ENCODE peak calls at places on chromosomes 6 and 20, in ten cellular contexts. One of them, this sample, is unnamed. For H3K9me3, the result is how much of the 10 kb centered on the place peaks cover.

GRCh38 chr6:45651301-45651700 is 273.6 kb upstream of the SUPT3H start:
- DNase-seq in HepG2: no peak
- DNase-seq in IMR-90: no peak
- DNase-seq in HCT116: no peak
- DNase-seq in K562: no peak
- DNase-seq in heart left ventricle: no peak
- DNase-seq in body of pancreas: no peak
- DNase-seq in ovary: no peak
- DNase-seq in A549: no peak
- DNase-seq in transverse colon: no peak
- DNase-seq in this sample: no peak

GRCh38 chr6:36368921-36369880 is 18.3 kb downstream of the ETV7 start:
- DNase-seq in HepG2: no peak
- DNase-seq in IMR-90: peak
- DNase-seq in HCT116: no peak
- DNase-seq in K562: no peak
- DNase-seq in heart left ventricle: no peak
- DNase-seq in body of pancreas: no peak
- DNase-seq in ovary: peak
- DNase-seq in A549: no peak
- DNase-seq in transverse colon: no peak
- DNase-seq in this sample: no peak

GRCh38 chr20:5001174-5002076 is at the start of gene SLC23A2:
- DNase-seq in HepG2: no peak
- DNase-seq in IMR-90: no peak
- DNase-seq in HCT116: no peak
- DNase-seq in K562: peak
- DNase-seq in heart left ventricle: peak
- DNase-seq in body of pancreas: peak
- DNase-seq in ovary: peak
- DNase-seq in A549: peak
- DNase-seq in transverse colon: peak
- DNase-seq in this sample: no peak

GRCh38 chr6:16721977-16722376 is 39.3 kb downstream of the ATXN1 start:
- DNase-seq in HepG2: no peak
- DNase-seq in IMR-90: no peak
- DNase-seq in HCT116: no peak
- DNase-seq in K562: no peak
- DNase-seq in heart left ventricle: no peak
- DNase-seq in body of pancreas: no peak
- DNase-seq in ovary: no peak
- DNase-seq in A549: no peak
- DNase-seq in transverse colon: no peak
- DNase-seq in this sample: no peak

GRCh38 chr6:152185158-152185574 is 377.7 kb downstream of the ESR1 start:
- DNase-seq in HepG2: no peak
- DNase-seq in IMR-90: no peak
- DNase-seq in HCT116: no peak
- DNase-seq in K562: no peak
- DNase-seq in heart left ventricle: no peak
- DNase-seq in body of pancreas: no peak
- DNase-seq in ovary: no peak
- DNase-seq in A549: no peak
- DNase-seq in transverse colon: no peak
- DNase-seq in this sample: no peak

GRCh38 chr6:1470040-1470439 is 80.7 kb downstream of the FOXF2 start:
- DNase-seq in HepG2: no peak
- DNase-seq in IMR-90: no peak
- DNase-seq in HCT116: no peak
- DNase-seq in K562: no peak
- DNase-seq in heart left ventricle: no peak
- DNase-seq in body of pancreas: no peak
- DNase-seq in ovary: no peak
- DNase-seq in A549: no peak
- DNase-seq in transverse colon: no peak
- DNase-seq in this sample: no peak

GRCh38 chr6:167956491-167956890 is 41.0 kb upstream of the KIF25 start:
- DNase-seq in HepG2: no peak
- DNase-seq in IMR-90: no peak
- DNase-seq in HCT116: no peak
- DNase-seq in K562: no peak
- DNase-seq in heart left ventricle: no peak
- DNase-seq in body of pancreas: no peak
- DNase-seq in ovary: no peak
- DNase-seq in A549: no peak
- DNase-seq in transverse colon: no peak
- DNase-seq in this sample: no peak

GRCh38 chr20:62483613-62484468 is 8.0 kb upstream of the GATA5 start:
- DNase-seq in HepG2: no peak
- DNase-seq in IMR-90: no peak
- DNase-seq in HCT116: no peak
- DNase-seq in K562: no peak
- DNase-seq in heart left ventricle: no peak
- DNase-seq in body of pancreas: no peak
- DNase-seq in ovary: no peak
- DNase-seq in A549: no peak
- DNase-seq in transverse colon: no peak
- DNase-seq in this sample: no peak

GRCh38 chr6:26223677-26224546 is 136.7 kb downstream of the HFE start:
- DNase-seq in HepG2: peak
- DNase-seq in IMR-90: peak
- DNase-seq in HCT116: peak
- DNase-seq in K562: no peak
- DNase-seq in heart left ventricle: peak
- DNase-seq in body of pancreas: peak
- DNase-seq in ovary: peak
- DNase-seq in A549: peak
- DNase-seq in transverse colon: peak
- DNase-seq in this sample: peak

GRCh38 chr6:26223213-26223612 is 136.0 kb downstream of the HFE start:
- DNase-seq in HepG2: no peak
- DNase-seq in IMR-90: peak
- DNase-seq in HCT116: no peak
- DNase-seq in K562: no peak
- DNase-seq in heart left ventricle: no peak
- DNase-seq in body of pancreas: no peak
- DNase-seq in ovary: no peak
- DNase-seq in A549: no peak
- DNase-seq in transverse colon: no peak
- DNase-seq in this sample: no peak

GRCh38 chr6:26224547-26224912 is 137.3 kb downstream of the HFE start:
- DNase-seq in HepG2: no peak
- DNase-seq in IMR-90: no peak
- DNase-seq in HCT116: no peak
- DNase-seq in K562: no peak
- DNase-seq in heart left ventricle: no peak
- DNase-seq in body of pancreas: no peak
- DNase-seq in ovary: no peak
- DNase-seq in A549: no peak
- DNase-seq in transverse colon: no peak
- DNase-seq in this sample: no peak

GRCh38 chr6:26224940-26225847 is 138.0 kb downstream of the HFE start:
- DNase-seq in HepG2: no peak
- DNase-seq in IMR-90: peak
- DNase-seq in HCT116: no peak
- DNase-seq in K562: no peak
- DNase-seq in heart left ventricle: no peak
- DNase-seq in body of pancreas: no peak
- DNase-seq in ovary: peak
- DNase-seq in A549: no peak
- DNase-seq in transverse colon: no peak
- DNase-seq in this sample: no peak

DNA sequence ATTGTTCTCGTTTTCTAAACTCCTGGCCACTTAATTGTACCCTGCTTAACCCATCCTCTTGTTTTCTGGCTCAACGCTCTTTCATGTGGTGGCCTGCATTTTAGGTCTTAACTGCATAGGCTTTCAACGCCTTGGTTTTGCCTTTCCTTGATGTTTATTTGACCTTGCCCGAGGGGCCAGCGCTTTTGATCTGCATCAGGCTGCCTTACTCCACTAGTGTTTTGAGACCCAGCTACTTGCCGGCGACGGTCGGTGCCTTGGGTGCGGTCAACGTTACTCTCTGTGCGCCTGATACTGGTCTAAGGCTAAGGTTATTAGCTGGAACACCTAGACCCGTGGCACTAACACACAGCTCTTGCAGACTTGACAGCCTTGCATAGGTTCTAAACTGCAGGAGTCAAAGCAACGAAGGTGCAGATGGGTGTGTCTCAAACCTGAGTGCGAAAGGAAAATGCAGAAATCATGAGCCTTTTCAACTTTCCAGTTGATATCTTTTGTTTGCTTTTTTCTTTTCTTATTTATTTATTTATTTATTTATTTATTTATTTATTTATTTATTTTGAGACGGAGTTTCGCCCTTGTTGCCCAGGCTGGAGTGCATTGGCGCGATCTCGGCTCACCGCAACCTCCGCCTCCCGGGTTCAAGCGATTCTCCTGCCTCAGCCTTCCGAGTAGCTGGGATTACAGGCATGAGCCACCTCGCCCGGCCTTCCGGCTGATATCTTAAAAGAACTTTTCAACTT is 138.8 kb downstream of the HFE start:
- DNase-seq in HepG2: no peak
- DNase-seq in IMR-90: no peak
- DNase-seq in HCT116: no peak
- DNase-seq in K562: no peak
- DNase-seq in heart left ventricle: no peak
- DNase-seq in body of pancreas: no peak
- DNase-seq in ovary: no peak
- DNase-seq in A549: no peak
- DNase-seq in transverse colon: no peak
- DNase-seq in this sample: no peak
- TF ChIP-seq POLR2A in HepG2: no peak
- TF ChIP-seq POLR2A in IMR-90: peak
- TF ChIP-seq POLR2A in HCT116: no peak
- TF ChIP-seq POLR2A in K562: no peak
- TF ChIP-seq POLR2A in heart left ventricle: no peak
- TF ChIP-seq POLR2A in body of pancreas: no peak
- TF ChIP-seq POLR2A in ovary: no peak
- TF ChIP-seq POLR2A in A549: no peak
- TF ChIP-seq POLR2A in transverse colon: no peak
- TF ChIP-seq POLR2A in this sample: no peak

DNA sequence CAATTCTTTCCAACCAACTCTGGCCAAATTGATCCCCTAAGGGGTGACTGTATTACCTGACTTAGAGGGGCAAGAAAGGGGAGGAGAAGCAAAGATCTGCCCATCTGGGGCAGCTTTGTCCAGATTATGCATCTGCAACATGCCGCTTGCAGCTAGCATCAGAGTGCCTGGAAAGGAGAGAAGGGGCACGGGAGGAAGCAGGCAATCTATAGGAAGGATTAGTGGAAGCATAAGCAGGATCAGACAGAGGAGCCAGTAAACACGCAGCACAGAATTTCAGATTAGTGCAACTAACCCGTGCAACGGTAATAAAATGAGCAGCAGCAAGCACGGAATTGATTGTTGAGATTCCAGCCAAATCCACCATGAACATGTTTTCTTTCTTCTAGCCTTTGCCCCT is 643.6 kb upstream of the CHD6 start:
- DNase-seq in HepG2: no peak
- DNase-seq in IMR-90: no peak
- DNase-seq in HCT116: no peak
- DNase-seq in K562: no peak
- DNase-seq in heart left ventricle: no peak
- DNase-seq in body of pancreas: no peak
- DNase-seq in ovary: no peak
- DNase-seq in A549: no peak
- DNase-seq in transverse colon: no peak
- DNase-seq in this sample: no peak
- H3K9me3 ChIP-seq in HepG2: half or more
- H3K9me3 ChIP-seq in IMR-90: under half
- H3K9me3 ChIP-seq in HCT116: under half
- H3K9me3 ChIP-seq in K562: under half
- H3K9me3 ChIP-seq in heart left ventricle: under half
- H3K9me3 ChIP-seq in body of pancreas: under half
- H3K9me3 ChIP-seq in ovary: under half
- H3K9me3 ChIP-seq in A549: under half
- H3K9me3 ChIP-seq in transverse colon: under half
- H3K9me3 ChIP-seq in this sample: under half

GRCh38 chr6:25472314-25472713 is 179.7 kb upstream of the SCGN start:
- DNase-seq in HepG2: no peak
- DNase-seq in IMR-90: no peak
- DNase-seq in HCT116: no peak
- DNase-seq in K562: no peak
- DNase-seq in heart left ventricle: no peak
- DNase-seq in body of pancreas: no peak
- DNase-seq in ovary: no peak
- DNase-seq in A549: peak
- DNase-seq in transverse colon: no peak
- DNase-seq in this sample: no peak

GRCh38 chr6:25468881-25469280 is 183.1 kb upstream of the SCGN start:
- DNase-seq in HepG2: no peak
- DNase-seq in IMR-90: no peak
- DNase-seq in HCT116: no peak
- DNase-seq in K562: no peak
- DNase-seq in heart left ventricle: no peak
- DNase-seq in body of pancreas: no peak
- DNase-seq in ovary: no peak
- DNase-seq in A549: no peak
- DNase-seq in transverse colon: no peak
- DNase-seq in this sample: no peak

GRCh38 chr6:25473447-25473846 is 178.6 kb upstream of the SCGN start:
- DNase-seq in HepG2: no peak
- DNase-seq in IMR-90: no peak
- DNase-seq in HCT116: no peak
- DNase-seq in K562: no peak
- DNase-seq in heart left ventricle: no peak
- DNase-seq in body of pancreas: no peak
- DNase-seq in ovary: no peak
- DNase-seq in A549: no peak
- DNase-seq in transverse colon: no peak
- DNase-seq in this sample: no peak

GRCh38 chr6:25465931-25466330 is 186.1 kb upstream of the SCGN start:
- DNase-seq in HepG2: no peak
- DNase-seq in IMR-90: peak
- DNase-seq in HCT116: no peak
- DNase-seq in K562: no peak
- DNase-seq in heart left ventricle: no peak
- DNase-seq in body of pancreas: no peak
- DNase-seq in ovary: no peak
- DNase-seq in A549: no peak
- DNase-seq in transverse colon: no peak
- DNase-seq in this sample: no peak

DNA sequence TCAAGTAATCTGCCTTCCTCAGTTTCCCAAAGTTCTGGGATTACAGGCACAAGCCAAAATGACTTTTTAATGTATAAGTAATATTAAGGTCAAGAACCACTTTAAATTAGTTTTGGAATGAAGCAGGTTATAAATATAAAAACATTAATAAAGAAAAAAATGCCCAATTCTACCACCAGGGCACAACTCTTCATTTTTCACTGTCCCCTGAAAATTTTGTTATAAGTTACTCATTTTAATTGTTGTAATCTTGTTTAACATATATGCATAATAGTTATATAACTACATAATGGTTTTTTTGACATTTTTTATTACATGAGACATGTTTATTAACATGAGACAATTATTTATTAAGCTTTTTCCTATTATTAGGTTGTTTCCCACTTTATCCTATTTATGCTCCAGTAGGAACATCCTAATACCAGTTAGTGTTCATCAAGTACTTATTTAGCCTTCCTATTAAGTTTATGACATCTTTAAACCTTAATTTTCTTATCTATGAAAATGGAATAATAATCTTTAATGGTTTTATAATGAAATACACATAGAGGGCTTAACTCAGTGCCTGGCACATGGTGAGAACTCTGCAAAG is 182.1 kb upstream of the SCGN start:
- DNase-seq in HepG2: no peak
- DNase-seq in IMR-90: no peak
- DNase-seq in HCT116: no peak
- DNase-seq in K562: no peak
- DNase-seq in heart left ventricle: no peak
- DNase-seq in body of pancreas: no peak
- DNase-seq in ovary: no peak
- DNase-seq in A549: no peak
- DNase-seq in transverse colon: no peak
- DNase-seq in this sample: no peak
- TF ChIP-seq CTCF in HepG2: no peak
- TF ChIP-seq CTCF in IMR-90: no peak
- TF ChIP-seq CTCF in HCT116: no peak
- TF ChIP-seq CTCF in K562: no peak
- TF ChIP-seq CTCF in heart left ventricle: no peak
- TF ChIP-seq CTCF in body of pancreas: no peak
- TF ChIP-seq CTCF in ovary: no peak
- TF ChIP-seq CTCF in A549: no peak
- TF ChIP-seq CTCF in transverse colon: no peak
- TF ChIP-seq CTCF in this sample: no peak

DNA sequence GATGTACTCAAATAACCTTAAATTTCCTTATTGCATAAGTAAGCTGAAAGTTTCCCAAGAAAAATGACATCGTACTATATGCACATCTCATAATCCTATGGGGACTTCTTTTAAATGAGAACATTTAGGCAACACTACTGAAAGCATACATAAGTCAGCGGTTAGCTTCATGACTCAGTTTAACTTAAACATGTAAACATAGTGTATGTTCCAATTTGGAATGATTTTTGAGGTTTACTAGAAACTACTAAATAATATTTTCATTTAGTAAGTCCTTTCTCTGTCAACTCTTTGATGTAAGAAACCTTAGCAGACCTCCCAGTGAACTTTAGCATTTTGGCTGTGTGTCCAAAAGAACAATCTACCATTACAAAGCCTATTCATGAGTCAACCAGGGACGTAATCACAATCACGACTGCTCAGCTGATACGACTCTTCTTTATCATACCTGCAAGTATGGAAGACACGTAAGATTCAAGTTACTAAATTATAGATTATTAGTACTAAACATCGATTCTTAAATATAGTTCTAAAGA is 19.3 kb downstream of the HIVEP2 start:
- DNase-seq in HepG2: peak
- DNase-seq in IMR-90: peak
- DNase-seq in HCT116: no peak
- DNase-seq in K562: no peak
- DNase-seq in heart left ventricle: no peak
- DNase-seq in body of pancreas: no peak
- DNase-seq in ovary: no peak
- DNase-seq in A549: no peak
- DNase-seq in transverse colon: no peak
- DNase-seq in this sample: no peak
- TF ChIP-seq POLR2A in HepG2: no peak
- TF ChIP-seq POLR2A in IMR-90: no peak
- TF ChIP-seq POLR2A in HCT116: no peak
- TF ChIP-seq POLR2A in K562: no peak
- TF ChIP-seq POLR2A in heart left ventricle: no peak
- TF ChIP-seq POLR2A in body of pancreas: no peak
- TF ChIP-seq POLR2A in ovary: no peak
- TF ChIP-seq POLR2A in A549: no peak
- TF ChIP-seq POLR2A in transverse colon: no peak
- TF ChIP-seq POLR2A in this sample: no peak

This sample was measured in breast epithelium.